ENCODE peak calls at places on chromosomes 11 and 22, in six cellular contexts. One of them, this sample, is unnamed.

GRCh38 chr22:30872282-30873041 is 96.1 kb downstream of the MORC2 start:
- DNase-seq in SK-N-SH: peak
- DNase-seq in fibroblast of mammary gland: no peak
- DNase-seq in GM23338: no peak
- DNase-seq in AG10803: no peak
- DNase-seq in spleen: peak
- DNase-seq in this sample: no peak

GRCh38 chr22:26529345-26529744 is 17.1 kb upstream of the TFIP11 start:
- DNase-seq in fibroblast of mammary gland: peak
- DNase-seq in GM23338: no peak
- DNase-seq in SK-N-SH: no peak
- DNase-seq in AG10803: peak
- DNase-seq in spleen: no peak
- DNase-seq in this sample: peak

GRCh38 chr11:69001301-69002081 is 11.6 kb downstream of the MRGPRF start:
- DNase-seq in SK-N-SH: peak
- DNase-seq in fibroblast of mammary gland: no peak
- DNase-seq in spleen: peak
- DNase-seq in AG10803: no peak
- DNase-seq in GM23338: no peak
- DNase-seq in this sample: no peak

GRCh38 chr22:45296628-45297297 is 12.0 kb downstream of the UPK3A start:
- DNase-seq in AG10803: no peak
- DNase-seq in GM23338: no peak
- DNase-seq in spleen: no peak
- DNase-seq in fibroblast of mammary gland: no peak
- DNase-seq in SK-N-SH: no peak
- DNase-seq in this sample: no peak

GRCh38 chr11:118908931-118909618 is 16.7 kb downstream of the BCL9L start:
- DNase-seq in GM23338: peak
- DNase-seq in SK-N-SH: peak
- DNase-seq in fibroblast of mammary gland: peak
- DNase-seq in AG10803: peak
- DNase-seq in spleen: peak
- DNase-seq in this sample: peak

GRCh38 chr11:96309001-96309642 is 33.9 kb downstream of the MAML2 start:
- DNase-seq in fibroblast of mammary gland: peak
- DNase-seq in AG10803: peak
- DNase-seq in SK-N-SH: no peak
- DNase-seq in spleen: no peak
- DNase-seq in GM23338: no peak
- DNase-seq in this sample: no peak

GRCh38 chr22:41862160-41862529 is 29.2 kb downstream of the SREBF2 start:
- DNase-seq in spleen: no peak
- DNase-seq in AG10803: no peak
- DNase-seq in SK-N-SH: no peak
- DNase-seq in fibroblast of mammary gland: peak
- DNase-seq in GM23338: no peak
- DNase-seq in this sample: peak

GRCh38 chr22:46688949-46689348 is 49.1 kb downstream of the CERK start:
- DNase-seq in spleen: no peak
- DNase-seq in SK-N-SH: no peak
- DNase-seq in GM23338: no peak
- DNase-seq in AG10803: no peak
- DNase-seq in fibroblast of mammary gland: no peak
- DNase-seq in this sample: no peak

GRCh38 chr11:35344990-35345655 is 74.2 kb downstream of the SLC1A2 start:
- DNase-seq in spleen: peak
- DNase-seq in fibroblast of mammary gland: no peak
- DNase-seq in GM23338: no peak
- DNase-seq in SK-N-SH: no peak
- DNase-seq in AG10803: no peak
- DNase-seq in this sample: no peak

GRCh38 chr11:93000511-93001476 is 31.3 kb downstream of the MTNR1B start:
- DNase-seq in spleen: no peak
- DNase-seq in fibroblast of mammary gland: peak
- DNase-seq in SK-N-SH: peak
- DNase-seq in AG10803: peak
- DNase-seq in GM23338: no peak
- DNase-seq in this sample: peak

GRCh38 chr22:42328130-42328821 is 57.8 kb upstream of the TCF20 start:
- DNase-seq in spleen: no peak
- DNase-seq in SK-N-SH: no peak
- DNase-seq in GM23338: no peak
- DNase-seq in AG10803: no peak
- DNase-seq in fibroblast of mammary gland: no peak
- DNase-seq in this sample: no peak

GRCh38 chr11:33956611-33957010 is 64.7 kb upstream of the LMO2 start:
- DNase-seq in SK-N-SH: no peak
- DNase-seq in spleen: no peak
- DNase-seq in fibroblast of mammary gland: no peak
- DNase-seq in GM23338: no peak
- DNase-seq in AG10803: no peak
- DNase-seq in this sample: no peak

GRCh38 chr22:23105304-23105703 is 35.0 kb downstream of the GNAZ start:
- DNase-seq in spleen: no peak
- DNase-seq in fibroblast of mammary gland: no peak
- DNase-seq in SK-N-SH: no peak
- DNase-seq in AG10803: no peak
- DNase-seq in GM23338: no peak
- DNase-seq in this sample: no peak

GRCh38 chr11:11215944-11216343 is 137.1 kb downstream of the CSNK2A3 start:
- DNase-seq in fibroblast of mammary gland: no peak
- DNase-seq in AG10803: no peak
- DNase-seq in GM23338: no peak
- DNase-seq in SK-N-SH: no peak
- DNase-seq in spleen: no peak
- DNase-seq in this sample: no peak

GRCh38 chr22:47765757-47766156 is 1003.3 kb downstream of the TBC1D22A start:
- DNase-seq in SK-N-SH: no peak
- DNase-seq in AG10803: no peak
- DNase-seq in fibroblast of mammary gland: no peak
- DNase-seq in GM23338: no peak
- DNase-seq in spleen: no peak
- DNase-seq in this sample: no peak

GRCh38 chr11:124640660-124641059 is 18.0 kb downstream of the TBRG1 start:
- DNase-seq in spleen: no peak
- DNase-seq in fibroblast of mammary gland: peak
- DNase-seq in SK-N-SH: no peak
- DNase-seq in GM23338: peak
- DNase-seq in AG10803: no peak
- DNase-seq in this sample: no peak

GRCh38 chr22:46613606-46613997 is 6.6 kb upstream of the GRAMD4 start:
- DNase-seq in AG10803: no peak
- DNase-seq in fibroblast of mammary gland: peak
- DNase-seq in spleen: peak
- DNase-seq in SK-N-SH: no peak
- DNase-seq in GM23338: no peak
- DNase-seq in this sample: peak

GRCh38 chr11:71843858-71844257 is 10.9 kb downstream of the DEFB108B start:
- DNase-seq in AG10803: no peak
- DNase-seq in GM23338: peak
- DNase-seq in SK-N-SH: no peak
- DNase-seq in fibroblast of mammary gland: no peak
- DNase-seq in spleen: peak
- DNase-seq in this sample: no peak

GRCh38 chr11:118084247-118084646 is 2.5 kb downstream of the SMIM35 start:
- DNase-seq in fibroblast of mammary gland: peak
- DNase-seq in AG10803: peak
- DNase-seq in SK-N-SH: no peak
- DNase-seq in GM23338: no peak
- DNase-seq in spleen: no peak
- DNase-seq in this sample: peak

GRCh38 chr11:112156153-112156552 is 7.7 kb downstream of the IL18 start:
- DNase-seq in AG10803: no peak
- DNase-seq in GM23338: no peak
- DNase-seq in SK-N-SH: no peak
- DNase-seq in fibroblast of mammary gland: no peak
- DNase-seq in spleen: no peak
- DNase-seq in this sample: no peak

DNA sequence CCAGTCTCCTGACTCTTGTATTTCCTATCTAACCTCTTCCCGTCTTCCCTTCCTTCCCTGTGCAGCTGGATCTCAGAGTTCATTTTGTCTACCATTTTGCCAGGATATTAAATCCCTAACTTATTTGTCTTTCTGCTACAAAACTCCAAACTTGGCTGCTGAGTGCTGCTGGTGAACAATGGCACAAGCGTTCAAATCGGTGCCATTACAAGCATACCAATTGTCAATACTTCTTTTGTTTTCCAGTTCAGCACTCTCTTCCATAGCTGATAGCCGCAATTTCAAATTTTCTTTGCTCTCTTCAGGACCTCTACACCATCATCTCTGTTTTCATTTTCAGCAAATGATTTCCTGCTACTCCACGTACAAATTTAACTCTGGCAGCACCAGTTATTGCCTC is 13.4 kb downstream of the IL18 start:
- DNase-seq in GM23338: no peak
- DNase-seq in fibroblast of mammary gland: no peak
- DNase-seq in AG10803: no peak
- DNase-seq in spleen: no peak
- DNase-seq in SK-N-SH: no peak
- DNase-seq in this sample: no peak
- H3K4me3 ChIP-seq in GM23338: no peak
- H3K4me3 ChIP-seq in fibroblast of mammary gland: no peak
- H3K4me3 ChIP-seq in AG10803: no peak
- H3K4me3 ChIP-seq in spleen: no peak
- H3K4me3 ChIP-seq in SK-N-SH: no peak
- H3K4me3 ChIP-seq in this sample: no peak

GRCh38 chr22:32754413-32755041 is 47.0 kb upstream of the TIMP3 start:
- DNase-seq in AG10803: peak
- DNase-seq in fibroblast of mammary gland: peak
- DNase-seq in spleen: no peak
- DNase-seq in SK-N-SH: no peak
- DNase-seq in GM23338: no peak
- DNase-seq in this sample: peak
- TF ChIP-seq CTCF in AG10803: no peak
- TF ChIP-seq CTCF in fibroblast of mammary gland: no peak
- TF ChIP-seq CTCF in spleen: no peak
- TF ChIP-seq CTCF in SK-N-SH: no peak
- TF ChIP-seq CTCF in GM23338: no peak
- TF ChIP-seq CTCF in this sample: no peak

DNA sequence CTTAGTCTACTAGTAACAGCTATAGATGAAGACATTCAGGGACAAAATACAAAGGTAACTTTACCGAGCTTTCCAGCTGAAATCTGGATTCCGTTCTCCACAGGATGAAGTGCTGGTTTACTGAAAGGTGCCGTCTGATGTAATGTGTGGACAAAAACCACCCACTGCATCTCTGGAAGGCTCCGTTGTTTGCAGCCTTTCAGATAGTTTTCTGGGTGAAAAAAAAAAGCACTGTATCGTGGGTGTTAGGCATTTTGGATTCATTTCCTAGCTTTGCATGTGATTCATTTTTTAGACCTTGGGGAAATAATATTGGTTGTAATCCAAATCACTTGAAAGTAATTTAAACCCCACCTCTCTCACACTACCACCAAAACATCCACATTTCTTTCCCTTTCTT is 10.4 kb downstream of the JAM3 start:
- DNase-seq in SK-N-SH: no peak
- DNase-seq in AG10803: no peak
- DNase-seq in fibroblast of mammary gland: peak
- DNase-seq in spleen: no peak
- DNase-seq in GM23338: no peak
- DNase-seq in this sample: no peak
- H3K4me3 ChIP-seq in SK-N-SH: no peak
- H3K4me3 ChIP-seq in AG10803: no peak
- H3K4me3 ChIP-seq in fibroblast of mammary gland: no peak
- H3K4me3 ChIP-seq in spleen: no peak
- H3K4me3 ChIP-seq in GM23338: no peak
- H3K4me3 ChIP-seq in this sample: no peak

GRCh38 chr11:2868604-2869526 is 16.7 kb downstream of the CDKN1C start:
- DNase-seq in GM23338: peak
- DNase-seq in AG10803: no peak
- DNase-seq in SK-N-SH: no peak
- DNase-seq in spleen: no peak
- DNase-seq in fibroblast of mammary gland: no peak
- DNase-seq in this sample: no peak

GRCh38 chr11:2870460-2870859 is 15.1 kb downstream of the CDKN1C start:
- DNase-seq in fibroblast of mammary gland: no peak
- DNase-seq in GM23338: peak
- DNase-seq in spleen: no peak
- DNase-seq in SK-N-SH: peak
- DNase-seq in AG10803: no peak
- DNase-seq in this sample: no peak

GRCh38 chr11:2867722-2868548 is 17.6 kb downstream of the CDKN1C start:
- DNase-seq in spleen: no peak
- DNase-seq in fibroblast of mammary gland: no peak
- DNase-seq in GM23338: no peak
- DNase-seq in SK-N-SH: no peak
- DNase-seq in AG10803: no peak
- DNase-seq in this sample: no peak

GRCh38 chr11:2869561-2870427 is 15.8 kb downstream of the CDKN1C start:
- DNase-seq in SK-N-SH: no peak
- DNase-seq in fibroblast of mammary gland: no peak
- DNase-seq in GM23338: peak
- DNase-seq in AG10803: no peak
- DNase-seq in spleen: no peak
- DNase-seq in this sample: no peak

DNA sequence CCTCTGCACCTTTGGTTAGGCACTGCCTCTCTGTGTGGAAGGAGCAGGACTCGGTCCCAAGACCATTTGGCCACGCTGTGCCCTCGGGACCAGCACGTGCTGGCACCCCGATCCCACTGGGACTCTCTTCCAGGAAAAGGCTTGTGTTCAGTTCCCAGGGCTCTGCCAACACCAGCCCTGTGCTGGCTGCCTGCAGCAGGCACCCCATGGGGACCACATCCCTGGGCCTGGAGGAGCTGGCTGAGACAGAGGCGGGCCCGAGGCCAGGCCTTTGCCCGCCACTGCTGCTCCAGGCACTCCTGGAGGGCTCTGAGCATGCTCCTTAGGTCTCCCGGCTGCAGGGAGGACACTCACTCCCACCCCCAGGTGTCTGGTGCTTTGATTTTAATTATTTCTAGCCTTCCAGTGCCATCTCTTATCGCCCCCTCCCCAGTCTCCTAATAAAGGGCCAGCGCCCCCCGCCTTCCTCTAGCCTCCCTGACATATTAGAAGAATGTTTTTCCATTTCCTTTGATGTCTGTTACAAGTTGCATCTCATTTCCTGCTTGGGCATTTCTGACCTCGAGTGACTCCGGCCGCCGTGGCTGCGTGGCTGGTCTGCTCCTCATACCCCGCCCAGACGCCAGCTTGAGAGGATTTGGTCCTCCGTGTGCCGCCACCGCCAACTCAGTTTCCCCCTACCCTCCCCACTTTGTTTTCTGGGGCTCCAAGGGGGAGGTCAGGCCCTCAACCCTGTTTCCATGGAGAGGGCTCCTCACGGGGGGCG is 14.4 kb downstream of the CDKN1C start:
- DNase-seq in fibroblast of mammary gland: no peak
- DNase-seq in spleen: no peak
- DNase-seq in GM23338: peak
- DNase-seq in SK-N-SH: no peak
- DNase-seq in AG10803: no peak
- DNase-seq in this sample: no peak
- TF ChIP-seq CTCF in fibroblast of mammary gland: no peak
- TF ChIP-seq CTCF in spleen: no peak
- TF ChIP-seq CTCF in GM23338: no peak
- TF ChIP-seq CTCF in SK-N-SH: no peak
- TF ChIP-seq CTCF in AG10803: no peak
- TF ChIP-seq CTCF in this sample: no peak

GRCh38 chr22:35541254-35541748 is 670 bp downstream of the RASD2 start:
- DNase-seq in GM23338: peak
- DNase-seq in fibroblast of mammary gland: no peak
- DNase-seq in SK-N-SH: peak
- DNase-seq in AG10803: no peak
- DNase-seq in spleen: no peak
- DNase-seq in this sample: no peak
- H3K4me3 ChIP-seq in GM23338: peak
- H3K4me3 ChIP-seq in fibroblast of mammary gland: no peak
- H3K4me3 ChIP-seq in SK-N-SH: peak
- H3K4me3 ChIP-seq in AG10803: peak
- H3K4me3 ChIP-seq in spleen: peak
- H3K4me3 ChIP-seq in this sample: no peak